ENCODE peak calls at places on chromosome 4, in ten cellular contexts. One of them, this sample, is unnamed.

GRCh38 chr4:7582313-7583096 is 147.8 kb upstream of the PSAPL1 start:
- DNase-seq in neural crest cell: no peak
- DNase-seq in glutamatergic neuron: no peak
- DNase-seq in A549: no peak
- DNase-seq in omental fat pad: no peak
- DNase-seq in fibroblast of lung: no peak
- DNase-seq in kidney epithelial cell: no peak
- DNase-seq in uterus: no peak
- DNase-seq in PC-9: no peak
- DNase-seq in cardiac muscle cell: no peak
- DNase-seq in this sample: no peak

GRCh38 chr4:78926825-78927224 is 12.4 kb downstream of the PAQR3 start:
- DNase-seq in glutamatergic neuron: no peak
- DNase-seq in uterus: no peak
- DNase-seq in cardiac muscle cell: no peak
- DNase-seq in neural crest cell: no peak
- DNase-seq in omental fat pad: no peak
- DNase-seq in A549: no peak
- DNase-seq in kidney epithelial cell: no peak
- DNase-seq in PC-9: no peak
- DNase-seq in fibroblast of lung: no peak
- DNase-seq in this sample: no peak

GRCh38 chr4:155497306-155497705 is 120.5 kb upstream of the MAP9 start:
- DNase-seq in kidney epithelial cell: no peak
- DNase-seq in neural crest cell: no peak
- DNase-seq in glutamatergic neuron: no peak
- DNase-seq in omental fat pad: no peak
- DNase-seq in PC-9: no peak
- DNase-seq in cardiac muscle cell: no peak
- DNase-seq in fibroblast of lung: no peak
- DNase-seq in A549: no peak
- DNase-seq in uterus: no peak
- DNase-seq in this sample: no peak

GRCh38 chr4:41359069-41359769 is 102.5 kb downstream of the UCHL1 start:
- DNase-seq in omental fat pad: no peak
- DNase-seq in uterus: no peak
- DNase-seq in fibroblast of lung: no peak
- DNase-seq in neural crest cell: no peak
- DNase-seq in glutamatergic neuron: peak; percentile 28
- DNase-seq in cardiac muscle cell: no peak
- DNase-seq in PC-9: no peak
- DNase-seq in A549: peak; percentile 84
- DNase-seq in kidney epithelial cell: no peak
- DNase-seq in this sample: no peak

GRCh38 chr4:41148292-41148691 is 66.0 kb downstream of the APBB2 start:
- DNase-seq in uterus: no peak
- DNase-seq in kidney epithelial cell: no peak
- DNase-seq in PC-9: no peak
- DNase-seq in A549: no peak
- DNase-seq in cardiac muscle cell: no peak
- DNase-seq in fibroblast of lung: no peak
- DNase-seq in glutamatergic neuron: no peak
- DNase-seq in neural crest cell: no peak
- DNase-seq in omental fat pad: no peak
- DNase-seq in this sample: no peak

GRCh38 chr4:1748465-1748995 is 27.2 kb downstream of the TACC3 start:
- DNase-seq in omental fat pad: peak; percentile 70
- DNase-seq in A549: peak; percentile 71
- DNase-seq in fibroblast of lung: peak; percentile 37
- DNase-seq in uterus: peak; percentile 28
- DNase-seq in PC-9: no peak
- DNase-seq in glutamatergic neuron: peak; percentile 95
- DNase-seq in kidney epithelial cell: no peak
- DNase-seq in cardiac muscle cell: peak; percentile 91
- DNase-seq in neural crest cell: peak; percentile 96
- DNase-seq in this sample: no peak

GRCh38 chr4:152106113-152106763 is 345.4 kb upstream of the GATB start:
- DNase-seq in kidney epithelial cell: peak; percentile 97
- DNase-seq in A549: peak; percentile 89
- DNase-seq in omental fat pad: peak; percentile 89
- DNase-seq in glutamatergic neuron: no peak
- DNase-seq in fibroblast of lung: peak; percentile 97
- DNase-seq in neural crest cell: no peak
- DNase-seq in uterus: peak; percentile 49
- DNase-seq in cardiac muscle cell: no peak
- DNase-seq in PC-9: peak; percentile 77
- DNase-seq in this sample: no peak

GRCh38 chr4:154004859-154005520 is 216.1 kb upstream of the SFRP2 start:
- DNase-seq in cardiac muscle cell: no peak
- DNase-seq in fibroblast of lung: peak; percentile 62
- DNase-seq in neural crest cell: no peak
- DNase-seq in uterus: peak; percentile 56
- DNase-seq in glutamatergic neuron: no peak
- DNase-seq in kidney epithelial cell: peak; percentile 26
- DNase-seq in PC-9: no peak
- DNase-seq in omental fat pad: no peak
- DNase-seq in A549: no peak
- DNase-seq in this sample: no peak

GRCh38 chr4:5980436-5981155 is 37.6 kb downstream of the C4orf50 start:
- DNase-seq in glutamatergic neuron: no peak
- DNase-seq in A549: peak; percentile 14
- DNase-seq in omental fat pad: no peak
- DNase-seq in kidney epithelial cell: no peak
- DNase-seq in PC-9: no peak
- DNase-seq in fibroblast of lung: no peak
- DNase-seq in neural crest cell: no peak
- DNase-seq in cardiac muscle cell: no peak
- DNase-seq in uterus: no peak
- DNase-seq in this sample: no peak

GRCh38 chr4:72063726-72064125 is 31.9 kb downstream of the NPFFR2 start:
- DNase-seq in cardiac muscle cell: no peak
- DNase-seq in omental fat pad: no peak
- DNase-seq in uterus: no peak
- DNase-seq in A549: no peak
- DNase-seq in neural crest cell: no peak
- DNase-seq in fibroblast of lung: peak; percentile 34
- DNase-seq in kidney epithelial cell: no peak
- DNase-seq in glutamatergic neuron: no peak
- DNase-seq in PC-9: no peak
- DNase-seq in this sample: no peak

GRCh38 chr4:137312257-137312656 is 220.0 kb downstream of the PCDH18 start:
- DNase-seq in cardiac muscle cell: no peak
- DNase-seq in glutamatergic neuron: no peak
- DNase-seq in A549: no peak
- DNase-seq in uterus: no peak
- DNase-seq in neural crest cell: no peak
- DNase-seq in PC-9: no peak
- DNase-seq in omental fat pad: no peak
- DNase-seq in kidney epithelial cell: no peak
- DNase-seq in fibroblast of lung: peak; percentile 80
- DNase-seq in this sample: no peak

GRCh38 chr4:139817657-139818452 is 152.2 kb downstream of the MGST2 start:
- DNase-seq in PC-9: no peak
- DNase-seq in glutamatergic neuron: no peak
- DNase-seq in fibroblast of lung: no peak
- DNase-seq in uterus: peak; percentile 55
- DNase-seq in kidney epithelial cell: no peak
- DNase-seq in A549: no peak
- DNase-seq in neural crest cell: no peak
- DNase-seq in cardiac muscle cell: no peak
- DNase-seq in omental fat pad: no peak
- DNase-seq in this sample: no peak

GRCh38 chr4:20483416-20483815 is 216.8 kb upstream of the PACRGL start:
- DNase-seq in glutamatergic neuron: no peak
- DNase-seq in cardiac muscle cell: no peak
- DNase-seq in uterus: no peak
- DNase-seq in A549: no peak
- DNase-seq in kidney epithelial cell: no peak
- DNase-seq in PC-9: no peak
- DNase-seq in fibroblast of lung: peak; percentile 41
- DNase-seq in neural crest cell: no peak
- DNase-seq in omental fat pad: no peak
- DNase-seq in this sample: no peak

GRCh38 chr4:24932831-24933230 is 20.0 kb upstream of the CCDC149 start:
- DNase-seq in fibroblast of lung: peak; percentile 80
- DNase-seq in A549: no peak
- DNase-seq in cardiac muscle cell: no peak
- DNase-seq in uterus: no peak
- DNase-seq in glutamatergic neuron: no peak
- DNase-seq in PC-9: no peak
- DNase-seq in omental fat pad: no peak
- DNase-seq in neural crest cell: no peak
- DNase-seq in kidney epithelial cell: no peak
- DNase-seq in this sample: no peak

GRCh38 chr4:7828011-7828720 is 111.5 kb downstream of the AFAP1 start:
- DNase-seq in cardiac muscle cell: no peak
- DNase-seq in A549: no peak
- DNase-seq in PC-9: peak; percentile 81
- DNase-seq in fibroblast of lung: peak; percentile 100
- DNase-seq in neural crest cell: no peak
- DNase-seq in omental fat pad: peak; percentile 46
- DNase-seq in uterus: peak; percentile 88
- DNase-seq in kidney epithelial cell: peak; percentile 95
- DNase-seq in glutamatergic neuron: no peak
- DNase-seq in this sample: no peak

GRCh38 chr4:74541611-74542177 is 96.8 kb downstream of the AREG start:
- DNase-seq in glutamatergic neuron: no peak
- DNase-seq in PC-9: no peak
- DNase-seq in A549: peak; percentile 20
- DNase-seq in uterus: no peak
- DNase-seq in kidney epithelial cell: no peak
- DNase-seq in neural crest cell: no peak
- DNase-seq in cardiac muscle cell: no peak
- DNase-seq in fibroblast of lung: no peak
- DNase-seq in omental fat pad: no peak
- DNase-seq in this sample: no peak
- TF ChIP-seq CTCF in glutamatergic neuron: no peak
- TF ChIP-seq CTCF in PC-9: no peak
- TF ChIP-seq CTCF in A549: no peak
- TF ChIP-seq CTCF in uterus: no peak
- TF ChIP-seq CTCF in kidney epithelial cell: no peak
- TF ChIP-seq CTCF in neural crest cell: no peak
- TF ChIP-seq CTCF in cardiac muscle cell: no peak
- TF ChIP-seq CTCF in fibroblast of lung: no peak
- TF ChIP-seq CTCF in omental fat pad: no peak
- TF ChIP-seq CTCF in this sample: no peak

GRCh38 chr4:4311193-4311592 is 21.1 kb downstream of the ZBTB49 start:
- DNase-seq in cardiac muscle cell: no peak
- DNase-seq in PC-9: no peak
- DNase-seq in uterus: no peak
- DNase-seq in fibroblast of lung: no peak
- DNase-seq in glutamatergic neuron: no peak
- DNase-seq in A549: no peak
- DNase-seq in omental fat pad: no peak
- DNase-seq in neural crest cell: no peak
- DNase-seq in kidney epithelial cell: no peak
- DNase-seq in this sample: no peak
- TF ChIP-seq CTCF in cardiac muscle cell: no peak
- TF ChIP-seq CTCF in PC-9: no peak
- TF ChIP-seq CTCF in uterus: no peak
- TF ChIP-seq CTCF in fibroblast of lung: no peak
- TF ChIP-seq CTCF in glutamatergic neuron: no peak
- TF ChIP-seq CTCF in A549: no peak
- TF ChIP-seq CTCF in omental fat pad: no peak
- TF ChIP-seq CTCF in neural crest cell: no peak
- TF ChIP-seq CTCF in kidney epithelial cell: no peak
- TF ChIP-seq CTCF in this sample: no peak

GRCh38 chr4:187929024-187929423 is 66.5 kb upstream of the ZFP42 start:
- DNase-seq in PC-9: no peak
- DNase-seq in omental fat pad: no peak
- DNase-seq in kidney epithelial cell: no peak
- DNase-seq in cardiac muscle cell: no peak
- DNase-seq in neural crest cell: peak; percentile 3
- DNase-seq in glutamatergic neuron: peak; percentile 50
- DNase-seq in uterus: no peak
- DNase-seq in fibroblast of lung: no peak
- DNase-seq in A549: peak; percentile 10
- DNase-seq in this sample: no peak
- TF ChIP-seq CTCF in PC-9: peak; percentile 45
- TF ChIP-seq CTCF in omental fat pad: no peak
- TF ChIP-seq CTCF in kidney epithelial cell: peak; percentile 5
- TF ChIP-seq CTCF in cardiac muscle cell: no peak
- TF ChIP-seq CTCF in neural crest cell: peak; percentile 45
- TF ChIP-seq CTCF in glutamatergic neuron: peak; percentile 47
- TF ChIP-seq CTCF in uterus: no peak
- TF ChIP-seq CTCF in fibroblast of lung: no peak
- TF ChIP-seq CTCF in A549: no peak
- TF ChIP-seq CTCF in this sample: peak; percentile 55

DNA sequence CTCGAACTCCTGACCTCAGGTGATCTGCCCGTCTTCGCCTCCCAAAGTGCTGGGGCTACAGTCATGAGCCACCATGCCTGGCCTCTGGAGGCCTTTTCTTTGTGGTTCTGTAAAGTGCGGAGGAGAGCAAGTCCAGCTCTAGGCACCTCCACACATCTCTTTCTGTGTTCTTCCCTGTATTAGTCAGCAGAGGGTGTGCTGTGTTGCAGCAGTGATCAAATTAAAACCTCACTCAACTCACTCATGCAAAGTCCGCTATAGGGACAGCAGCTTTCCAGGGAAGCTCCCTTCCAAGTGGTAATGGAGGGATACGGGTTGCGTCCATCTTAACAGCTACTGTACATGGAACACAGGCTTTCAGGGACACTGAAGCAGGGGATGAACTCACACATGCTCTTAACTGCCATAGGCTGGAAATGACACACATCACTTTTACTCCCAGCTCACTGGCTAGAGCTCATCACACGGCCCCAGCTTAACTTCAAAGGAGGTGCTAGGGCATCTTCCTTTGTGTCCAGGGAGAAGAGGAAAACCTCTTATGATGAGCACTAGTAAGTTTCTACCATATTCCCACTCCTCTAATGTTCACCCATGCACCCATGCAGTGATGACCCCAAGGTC is 36.0 kb upstream of the CCNG2 start:
- DNase-seq in PC-9: no peak
- DNase-seq in uterus: no peak
- DNase-seq in cardiac muscle cell: no peak
- DNase-seq in neural crest cell: no peak
- DNase-seq in fibroblast of lung: no peak
- DNase-seq in glutamatergic neuron: no peak
- DNase-seq in A549: no peak
- DNase-seq in omental fat pad: no peak
- DNase-seq in kidney epithelial cell: no peak
- DNase-seq in this sample: no peak
- TF ChIP-seq CTCF in PC-9: no peak
- TF ChIP-seq CTCF in uterus: no peak
- TF ChIP-seq CTCF in cardiac muscle cell: no peak
- TF ChIP-seq CTCF in neural crest cell: no peak
- TF ChIP-seq CTCF in fibroblast of lung: no peak
- TF ChIP-seq CTCF in glutamatergic neuron: no peak
- TF ChIP-seq CTCF in A549: no peak
- TF ChIP-seq CTCF in omental fat pad: no peak
- TF ChIP-seq CTCF in kidney epithelial cell: no peak
- TF ChIP-seq CTCF in this sample: no peak

DNA sequence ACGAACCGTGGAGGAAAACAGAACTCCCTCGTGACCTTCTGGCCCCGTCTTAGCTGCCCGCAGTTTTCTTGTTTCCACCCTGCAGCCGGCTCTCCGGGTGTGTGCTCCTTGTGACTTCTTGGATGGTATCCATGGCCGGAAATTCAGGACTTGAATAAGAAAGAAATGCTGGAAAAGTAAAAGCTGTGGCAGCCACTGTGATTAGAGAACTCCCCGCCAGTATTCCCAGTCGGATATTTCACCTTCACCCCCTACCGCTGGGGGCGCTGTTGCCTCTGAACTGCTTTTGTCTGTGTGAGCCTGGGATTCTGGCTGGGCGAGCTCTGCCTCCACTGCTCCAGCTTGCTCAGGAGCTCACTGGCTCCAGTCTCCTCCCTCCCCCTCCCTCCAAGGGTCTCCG is 41.5 kb upstream of the CYP4V2 start:
- DNase-seq in cardiac muscle cell: peak; percentile 21
- DNase-seq in kidney epithelial cell: no peak
- DNase-seq in PC-9: no peak
- DNase-seq in A549: peak; percentile 53
- DNase-seq in fibroblast of lung: no peak
- DNase-seq in glutamatergic neuron: peak; percentile 72
- DNase-seq in uterus: peak; percentile 78
- DNase-seq in omental fat pad: no peak
- DNase-seq in neural crest cell: peak; percentile 64
- DNase-seq in this sample: no peak
- TF ChIP-seq CTCF in cardiac muscle cell: peak; percentile 77
- TF ChIP-seq CTCF in kidney epithelial cell: peak; percentile 57
- TF ChIP-seq CTCF in PC-9: no peak
- TF ChIP-seq CTCF in A549: peak; percentile 11
- TF ChIP-seq CTCF in fibroblast of lung: peak; percentile 43
- TF ChIP-seq CTCF in glutamatergic neuron: peak; percentile 76
- TF ChIP-seq CTCF in uterus: no peak
- TF ChIP-seq CTCF in omental fat pad: no peak
- TF ChIP-seq CTCF in neural crest cell: peak; percentile 72
- TF ChIP-seq CTCF in this sample: peak; percentile 79

This sample was measured in chondrocyte.